ENCODE peak calls at places on chromosomes 11 and 22, in six cellular contexts. W is MM.1S, O is transverse colon, A is lower lobe of right lung, X is tibial nerve, E is H1. H is an unnamed sample.

GRCh38 chr11:62974848-62975522 is 9.8 kb downstream of the SLC22A6 start:
- DNase-seq in W (no peak), O (peak; percentile 85), A (no peak), X (no peak), E (peak; percentile 25), H (peak; percentile 85)

GRCh38 chr11:112884012-112884767 is 77.0 kb upstream of the NCAM1 start:
- DNase-seq in W (no peak), O (no peak), A (no peak), X (no peak), E (no peak), H (no peak)

GRCh38 chr11:75191330-75191717 is 40.4 kb downstream of the SLCO2B1 start:
- DNase-seq in W (no peak), O (no peak), A (no peak), X (no peak), E (no peak), H (no peak)

GRCh38 chr11:92495107-92495793 is 270.6 kb downstream of the FAT3 start:
- DNase-seq in W (no peak), O (no peak), A (no peak), X (no peak), E (no peak), H (peak; percentile 50)

GRCh38 chr22:39956932-39957664 is 3.1 kb upstream of the TMA7B start:
- DNase-seq in W (peak; percentile 91), O (no peak), A (no peak), X (no peak), E (no peak), H (no peak)

GRCh38 chr11:2097998-2098690 is 41.0 kb downstream of the IGF2 start:
- DNase-seq in W (no peak), O (no peak), A (peak; percentile 24), X (no peak), E (no peak), H (no peak)

GRCh38 chr11:108906329-108906728 is 241.5 kb downstream of the DDX10 start:
- DNase-seq in W (no peak), O (no peak), A (no peak), X (no peak), E (no peak), H (no peak)

GRCh38 chr11:38182126-38182907 is 1584.3 kb upstream of the RAG2 start:
- DNase-seq in W (no peak), O (no peak), A (no peak), X (no peak), E (no peak), H (no peak)

GRCh38 chr11:57358543-57358961 is 20.4 kb downstream of the P2RX3 start:
- DNase-seq in W (no peak), O (no peak), A (no peak), X (no peak), E (no peak), H (no peak)

GRCh38 chr11:21646351-21646750 is 546.5 kb upstream of the ANO5 start:
- DNase-seq in W (no peak), O (no peak), A (no peak), X (no peak), E (no peak), H (no peak)

GRCh38 chr11:57380975-57381374 is at the start of gene PRG3:
- DNase-seq in W (no peak), O (no peak), A (no peak), X (no peak), E (no peak), H (no peak)

GRCh38 chr11:35712533-35712932 is 50.0 kb downstream of the TRIM44 start:
- DNase-seq in W (no peak), O (no peak), A (no peak), X (no peak), E (no peak), H (no peak)

GRCh38 chr22:29457730-29458129 is 19.3 kb downstream of the RFPL1 start:
- DNase-seq in W (peak; percentile 47), O (peak; percentile 13), A (no peak), X (no peak), E (no peak), H (no peak)

GRCh38 chr22:44834065-44834464 is 81.7 kb downstream of the ARHGAP8 start:
- DNase-seq in W (no peak), O (no peak), A (no peak), X (no peak), E (no peak), H (no peak)

GRCh38 chr11:57426754-57427691 is at the start of gene SLC43A3:
- DNase-seq in W (no peak), O (peak; percentile 66), A (peak; percentile 80), X (peak; percentile 86), E (peak; percentile 23), H (peak; percentile 72)

GRCh38 chr11:103035656-103036434 is 56.1 kb downstream of the DCUN1D5 start:
- DNase-seq in W (peak; percentile 76), O (no peak), A (no peak), X (peak; percentile 67), E (no peak), H (peak; percentile 41)

GRCh38 chr11:76510060-76511047 is 65.5 kb downstream of the EMSY start:
- DNase-seq in W (no peak), O (no peak), A (no peak), X (no peak), E (no peak), H (no peak)

GRCh38 chr11:67997460-67997921 is 6.4 kb downstream of the UNC93B1 start:
- DNase-seq in W (no peak), O (no peak), A (no peak), X (no peak), E (no peak), H (no peak)
- H3K4me1 ChIP-seq in W (peaks cover 51% of the 10 kb centered on the region), O (no peaks in the 10 kb centered on the region), A (peaks cover 20% of the 10 kb centered on the region), X (peaks cover 7% of the 10 kb centered on the region), E (peaks cover 6% of the 10 kb centered on the region), H (no peaks in the 10 kb centered on the region)

DNA sequence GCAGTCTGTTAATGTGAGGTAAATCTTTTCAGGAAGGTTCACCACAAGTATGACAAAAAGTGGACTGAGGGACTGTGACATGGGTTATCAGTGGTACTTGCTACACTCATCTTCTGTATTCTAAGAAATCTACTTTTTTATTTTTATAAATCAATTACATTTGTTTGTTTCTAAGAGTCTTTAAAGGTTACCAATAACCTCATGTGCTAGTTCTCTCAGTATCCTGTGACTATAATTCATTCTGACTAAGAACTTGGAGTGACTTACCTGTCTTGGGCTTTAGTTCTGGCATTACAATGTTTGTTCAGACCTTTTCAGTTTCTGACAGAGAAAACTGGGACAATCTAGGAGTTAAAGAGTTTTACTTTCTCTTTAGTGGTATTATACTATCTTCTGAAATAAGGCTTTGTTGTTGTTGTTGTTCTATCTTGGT is 108.4 kb downstream of the PDE3B start:
- DNase-seq in W (peak; percentile 24), O (no peak), A (no peak), X (no peak), E (no peak), H (no peak)
- H3K27ac ChIP-seq in W (no peak overlapping the region), O (no peak overlapping the region), A (no peak overlapping the region), X (no peak overlapping the region), E (no peak overlapping the region), H (no peak overlapping the region)

DNA sequence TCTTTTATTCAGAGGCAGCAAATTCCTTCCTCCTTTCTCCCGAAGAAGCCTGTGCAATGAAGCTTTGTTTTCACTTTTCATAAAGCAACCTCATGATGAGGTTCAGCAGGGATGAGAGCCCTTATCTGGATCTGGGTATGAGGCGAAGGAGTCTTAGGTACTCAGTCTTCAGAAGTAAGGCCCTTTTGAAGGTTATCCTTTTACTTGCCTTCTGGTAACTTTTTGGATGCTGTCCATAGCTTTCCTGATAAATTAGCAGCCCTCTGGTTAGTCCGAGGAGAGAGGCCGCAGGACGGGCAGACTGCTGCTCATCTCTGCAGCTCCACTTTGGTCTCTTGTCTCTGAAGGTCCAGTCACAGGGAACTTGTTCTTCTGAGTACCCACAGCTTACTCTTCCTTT is 1.1 kb downstream of the TRIM22 start:
- DNase-seq in W (no peak), O (no peak), A (no peak), X (peak; percentile 25), E (no peak), H (no peak)
- H3K4me3 ChIP-seq in W (no peak overlapping the region), O (peak overlapping the region; percentile 21), A (peak overlapping the region; percentile 64), X (peak overlapping the region; percentile 20), E (peak overlapping the region; percentile 30), H (no peak overlapping the region)

GRCh38 chr11:114163231-114163631 is 103.7 kb downstream of the ZBTB16 start:
- DNase-seq in W (no peak), O (no peak), A (no peak), X (peak; percentile 73), E (no peak), H (no peak)
- H3K4me1 ChIP-seq in W (peaks cover 40% of the 10 kb centered on the region), O (peaks cover 87% of the 10 kb centered on the region), A (peaks cover 95% of the 10 kb centered on the region), X (peaks cover 92% of the 10 kb centered on the region), E (peaks cover 2% of the 10 kb centered on the region), H (peaks cover 88% of the 10 kb centered on the region)

DNA sequence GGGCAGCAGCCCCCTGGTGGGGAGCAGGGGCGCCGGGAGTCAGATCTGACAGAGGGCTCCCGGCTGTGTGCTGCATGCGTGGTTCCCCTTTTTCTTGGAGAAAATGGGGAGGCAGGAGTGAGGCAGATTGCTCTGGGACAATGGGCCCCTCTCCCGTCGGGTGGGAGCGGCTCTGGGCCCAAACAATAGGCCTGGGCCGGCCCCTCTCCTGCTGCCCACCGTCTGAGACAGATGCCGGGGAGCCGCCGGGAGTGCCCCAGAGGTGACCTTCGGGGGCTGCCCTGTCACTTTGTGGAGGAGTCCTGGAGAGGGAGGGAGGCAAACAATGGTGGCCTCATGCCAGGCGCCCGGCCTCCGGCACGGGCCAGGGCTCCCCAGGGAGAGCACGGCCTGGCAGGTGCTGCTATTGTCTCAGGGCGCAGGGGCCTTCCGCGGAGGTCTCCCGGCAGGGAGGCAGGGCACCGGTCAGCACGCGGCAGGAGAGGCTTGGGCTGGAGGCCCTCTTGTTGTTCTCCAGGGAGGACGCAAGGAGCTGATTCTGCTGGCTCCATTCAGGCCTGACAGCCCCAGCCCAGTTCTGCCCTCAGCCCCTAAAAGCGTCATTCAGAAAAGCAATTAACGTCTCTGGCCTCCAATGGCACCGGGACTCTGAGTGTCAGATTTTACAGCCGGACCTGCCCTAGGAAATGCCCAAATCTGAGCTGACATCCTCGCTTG is 44.8 kb downstream of the SMIM38 start:
- DNase-seq in W (no peak), O (no peak), A (no peak), X (no peak), E (no peak), H (peak; percentile 71)
- H3K27ac ChIP-seq in W (no peak overlapping the region), O (no peak overlapping the region), A (no peak overlapping the region), X (no peak overlapping the region), E (no peak overlapping the region), H (no peak overlapping the region)

DNA sequence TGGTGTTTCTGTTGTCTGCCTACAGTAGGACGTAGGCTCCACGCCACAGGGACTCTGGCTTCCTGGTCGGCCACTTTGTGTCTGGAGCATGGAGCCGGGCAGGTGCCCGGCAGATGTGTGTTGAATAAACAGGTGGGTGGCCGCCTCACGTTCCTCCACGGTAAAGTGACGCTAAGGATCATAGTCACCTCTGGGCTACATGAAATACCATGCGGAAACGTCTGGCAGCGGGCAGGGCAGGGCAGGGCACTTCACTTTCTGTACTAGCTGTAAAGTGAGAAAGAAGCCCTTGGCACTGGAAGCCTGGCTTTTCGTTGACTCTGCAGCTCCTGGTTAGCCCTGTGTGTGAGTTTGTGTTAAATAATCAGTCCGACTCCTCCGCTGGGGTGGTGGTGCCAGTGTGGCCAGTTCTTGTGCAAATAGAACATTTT is 52.4 kb downstream of the MCM5 start:
- DNase-seq in W (no peak), O (peak; percentile 87), A (peak; percentile 82), X (no peak), E (no peak), H (no peak)
- H3K4me3 ChIP-seq in W (no peak overlapping the region), O (no peak overlapping the region), A (no peak overlapping the region), X (no peak overlapping the region), E (no peak overlapping the region), H (no peak overlapping the region)

GRCh38 chr11:122310701-122311100 is 194.7 kb upstream of the BLID start:
- DNase-seq in W (no peak), O (no peak), A (no peak), X (no peak), E (no peak), H (no peak)
- H3K4me1 ChIP-seq in W (no peaks in the 10 kb centered on the region), O (no peaks in the 10 kb centered on the region), A (no peaks in the 10 kb centered on the region), X (peaks cover 14% of the 10 kb centered on the region), E (peaks cover 3% of the 10 kb centered on the region), H (no peaks in the 10 kb centered on the region)

GRCh38 chr22:20506543-20507252 is 712 bp upstream of the MED15 start:
- DNase-seq in W (no peak), O (no peak), A (no peak), X (no peak), E (no peak), H (no peak)
- H3K27ac ChIP-seq in W (no peak overlapping the region), O (peak overlapping the region; percentile 96), A (peak overlapping the region; percentile 97), X (peak overlapping the region; percentile 98), E (no peak overlapping the region), H (peak overlapping the region; percentile 86)